ENCODE peak calls at places on chromosomes 16 and 17, in seven cellular contexts. Q is EL; Z is foreskin fibroblast; Y is CD4-positive, alpha-beta T cell; W is T-helper 1 cell; C is KG1; G is dorsolateral prefrontal cortex. N is an unnamed sample.

GRCh38 chr17:56305017-56305416 is 151.7 kb downstream of the ANKFN1 start:
- DNase-seq in Q (no peak), Z (no peak), Y (no peak), W (no peak), C (no peak), G (no peak), N (no peak)

GRCh38 chr17:80956321-80957190 is 35.1 kb upstream of the CHMP6 start:
- DNase-seq in Q (no peak), Z (no peak), Y (no peak), W (no peak), C (no peak), G (no peak), N (no peak)

GRCh38 chr16:31201511-31202401 is 804 bp downstream of the PYCARD start:
- DNase-seq in Q (no peak), Z (no peak), Y (peak), W (no peak), C (no peak), G (no peak), N (peak)

GRCh38 chr17:83145358-83145738 is 65.9 kb downstream of the METRNL start:
- DNase-seq in Q (no peak), Z (no peak), Y (no peak), W (no peak), C (no peak), G (peak), N (no peak)

GRCh38 chr17:41415833-41416335 is 8.5 kb downstream of the KRT37 start:
- DNase-seq in Q (peak), Z (peak), Y (no peak), W (no peak), C (no peak), G (no peak), N (no peak)

GRCh38 chr16:57476546-57477410 is 9.5 kb downstream of the DOK4 start:
- DNase-seq in Q (no peak), Z (no peak), Y (no peak), W (peak), C (no peak), G (no peak), N (no peak)

GRCh38 chr16:30552956-30553355 is 5.2 kb downstream of the ZNF764 start:
- DNase-seq in Q (no peak), Z (no peak), Y (no peak), W (no peak), C (no peak), G (no peak), N (no peak)

GRCh38 chr17:7045492-7046126 is 1.7 kb upstream of the SLC16A11 start:
- DNase-seq in Q (peak), Z (peak), Y (no peak), W (peak), C (no peak), G (no peak), N (peak)

GRCh38 chr17:37570527-37571093 is 38.6 kb downstream of the SYNRG start:
- DNase-seq in Q (peak), Z (peak), Y (no peak), W (no peak), C (no peak), G (peak), N (peak)

GRCh38 chr17:13415877-13416416 is 185.8 kb downstream of the HS3ST3A1 start:
- DNase-seq in Q (peak), Z (peak), Y (no peak), W (no peak), C (no peak), G (no peak), N (peak)

GRCh38 chr17:75209061-75209460 is 3.6 kb downstream of the NUP85 start:
- DNase-seq in Q (no peak), Z (no peak), Y (no peak), W (no peak), C (no peak), G (no peak), N (peak)

N was measured in Ammon's horn.